ENCODE peak calls at places on chromosomes 2 and 18, in four cellular contexts. One of them, this sample, is unnamed.

GRCh38 chr2:124024491-124025348 is at the start of gene CNTNAP5:
- DNase-seq in astrocyte of the spinal cord: peak; percentile 5
- DNase-seq in lung: peak; percentile 54
- DNase-seq in AG04450: no peak
- DNase-seq in this sample: no peak

GRCh38 chr2:8138923-8139667 is 542.8 kb upstream of the ID2 start:
- DNase-seq in astrocyte of the spinal cord: no peak
- DNase-seq in lung: no peak
- DNase-seq in AG04450: no peak
- DNase-seq in this sample: no peak

GRCh38 chr2:70785137-70785911 is 5.1 kb downstream of the FIGLA start:
- DNase-seq in astrocyte of the spinal cord: no peak
- DNase-seq in lung: no peak
- DNase-seq in AG04450: no peak
- DNase-seq in this sample: no peak

GRCh38 chr2:158359846-158360245 is 96.7 kb downstream of the CCDC148 start:
- DNase-seq in astrocyte of the spinal cord: peak; percentile 38
- DNase-seq in lung: no peak
- DNase-seq in AG04450: no peak
- DNase-seq in this sample: no peak

GRCh38 chr18:12374398-12374797 is 2.6 kb downstream of the AFG3L2 start:
- DNase-seq in astrocyte of the spinal cord: no peak
- DNase-seq in lung: no peak
- DNase-seq in AG04450: no peak
- DNase-seq in this sample: no peak

GRCh38 chr2:28419003-28419704 is 26.5 kb downstream of the FOSL2 start:
- DNase-seq in astrocyte of the spinal cord: peak; percentile 14
- DNase-seq in lung: no peak
- DNase-seq in AG04450: no peak
- DNase-seq in this sample: no peak

GRCh38 chr2:149629003-149629402 is 41.4 kb upstream of the MMADHC start:
- DNase-seq in astrocyte of the spinal cord: no peak
- DNase-seq in lung: no peak
- DNase-seq in AG04450: no peak
- DNase-seq in this sample: no peak

GRCh38 chr2:165667375-165667774 is 126.7 kb downstream of the GALNT3 start:
- DNase-seq in astrocyte of the spinal cord: no peak
- DNase-seq in lung: no peak
- DNase-seq in AG04450: no peak
- DNase-seq in this sample: no peak

GRCh38 chr2:23497063-23497462 is 112.1 kb downstream of the KLHL29 start:
- DNase-seq in astrocyte of the spinal cord: peak; percentile 84
- DNase-seq in lung: no peak
- DNase-seq in AG04450: no peak
- DNase-seq in this sample: peak; percentile 59

GRCh38 chr2:158914731-158915130 is 53.7 kb upstream of the TANC1 start:
- DNase-seq in astrocyte of the spinal cord: no peak
- DNase-seq in lung: no peak
- DNase-seq in AG04450: no peak
- DNase-seq in this sample: no peak

GRCh38 chr18:34990571-34990970 is 50.6 kb upstream of the MAPRE2 start:
- DNase-seq in astrocyte of the spinal cord: peak; percentile 27
- DNase-seq in lung: no peak
- DNase-seq in AG04450: no peak
- DNase-seq in this sample: peak; percentile 50

GRCh38 chr2:65436825-65437221 is 4.4 kb upstream of the SPRED2 start:
- DNase-seq in astrocyte of the spinal cord: no peak
- DNase-seq in lung: no peak
- DNase-seq in AG04450: no peak
- DNase-seq in this sample: no peak

GRCh38 chr2:38552259-38552658 is 50.5 kb downstream of the HNRNPLL start:
- DNase-seq in astrocyte of the spinal cord: no peak
- DNase-seq in lung: no peak
- DNase-seq in AG04450: no peak
- DNase-seq in this sample: no peak

GRCh38 chr2:233853883-233854240 is 473 bp downstream of the HJURP start:
- DNase-seq in astrocyte of the spinal cord: no peak
- DNase-seq in lung: no peak
- DNase-seq in AG04450: no peak
- DNase-seq in this sample: no peak

GRCh38 chr18:28045176-28045810 is 131.6 kb downstream of the CDH2 start:
- DNase-seq in astrocyte of the spinal cord: peak; percentile 69
- DNase-seq in lung: no peak
- DNase-seq in AG04450: peak; percentile 26
- DNase-seq in this sample: no peak

GRCh38 chr2:134392689-134393476 is 139.0 kb downstream of the MGAT5 start:
- DNase-seq in astrocyte of the spinal cord: no peak
- DNase-seq in lung: no peak
- DNase-seq in AG04450: no peak
- DNase-seq in this sample: no peak

GRCh38 chr18:38250981-38251380 is 685.4 kb upstream of the CELF4 start:
- DNase-seq in astrocyte of the spinal cord: no peak
- DNase-seq in lung: no peak
- DNase-seq in AG04450: no peak
- DNase-seq in this sample: peak; percentile 60

GRCh38 chr2:16218651-16219050 is 278.3 kb downstream of the MYCN start:
- DNase-seq in astrocyte of the spinal cord: no peak
- DNase-seq in lung: no peak
- DNase-seq in AG04450: no peak
- DNase-seq in this sample: no peak

GRCh38 chr2:207286106-207286505 is 120.4 kb upstream of the KLF7 start:
- DNase-seq in astrocyte of the spinal cord: no peak
- DNase-seq in lung: no peak
- DNase-seq in AG04450: no peak
- DNase-seq in this sample: no peak

GRCh38 chr2:58122040-58122439 is 75.4 kb downstream of the VRK2 start:
- DNase-seq in astrocyte of the spinal cord: no peak
- DNase-seq in lung: no peak
- DNase-seq in AG04450: no peak
- DNase-seq in this sample: no peak

DNA sequence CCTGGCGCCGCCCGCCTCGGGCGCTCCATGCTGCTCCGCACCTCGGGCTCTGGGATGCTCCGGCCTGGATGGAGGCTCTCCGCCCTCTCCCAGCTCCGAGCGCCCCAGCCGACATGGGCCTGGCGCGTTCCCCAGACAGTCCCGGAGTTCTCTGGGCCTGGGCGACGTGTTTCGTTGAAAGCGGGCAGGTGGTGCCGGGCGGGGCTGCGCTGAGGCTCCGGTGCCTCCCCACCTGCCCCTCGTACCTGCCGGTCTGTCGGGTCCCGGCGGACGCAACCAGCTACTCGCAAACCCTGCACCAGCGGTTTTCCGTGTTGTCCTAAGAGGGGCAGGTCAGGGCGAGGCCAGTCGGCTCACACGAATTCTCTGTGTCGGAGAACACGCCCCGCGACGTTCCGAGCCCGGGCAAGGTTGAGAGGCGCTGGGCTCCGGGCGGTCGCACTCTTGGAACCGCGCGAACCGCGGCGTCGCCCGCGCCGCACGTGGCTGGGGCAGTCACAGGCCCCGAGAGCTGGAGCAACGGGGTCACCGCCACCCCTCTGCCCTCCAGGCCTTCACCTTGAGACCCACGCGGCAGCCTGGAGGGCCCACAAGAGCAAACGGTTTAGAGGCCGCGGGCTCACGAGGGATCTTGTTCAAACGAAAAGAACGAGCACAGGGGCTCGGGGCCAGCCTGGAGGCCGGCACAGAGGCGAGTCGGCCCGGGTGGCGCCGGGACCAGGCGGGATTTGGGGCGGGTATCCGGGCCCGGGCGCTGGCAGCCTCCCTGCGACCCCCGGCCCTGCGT is 4.2 kb upstream of the SIX2 start:
- DNase-seq in astrocyte of the spinal cord: no peak
- DNase-seq in lung: no peak
- DNase-seq in AG04450: no peak
- DNase-seq in this sample: no peak
- H3K4me3 ChIP-seq in astrocyte of the spinal cord: no peak overlapping the region
- H3K4me3 ChIP-seq in lung: no peak overlapping the region
- H3K4me3 ChIP-seq in AG04450: no peak overlapping the region
- H3K4me3 ChIP-seq in this sample: no peak overlapping the region

GRCh38 chr2:238151628-238152235 is 7.0 kb upstream of the ERFE start:
- DNase-seq in astrocyte of the spinal cord: no peak
- DNase-seq in lung: no peak
- DNase-seq in AG04450: no peak
- DNase-seq in this sample: no peak

GRCh38 chr2:238154570-238154969 is 4.2 kb upstream of the ERFE start:
- DNase-seq in astrocyte of the spinal cord: no peak
- DNase-seq in lung: no peak
- DNase-seq in AG04450: no peak
- DNase-seq in this sample: no peak

GRCh38 chr2:238155051-238155760 is 3.6 kb upstream of the ERFE start:
- DNase-seq in astrocyte of the spinal cord: peak; percentile 28
- DNase-seq in lung: no peak
- DNase-seq in AG04450: peak; percentile 83
- DNase-seq in this sample: peak; percentile 53

GRCh38 chr2:238151205-238151604 is 7.6 kb upstream of the ERFE start:
- DNase-seq in astrocyte of the spinal cord: no peak
- DNase-seq in lung: no peak
- DNase-seq in AG04450: no peak
- DNase-seq in this sample: no peak

GRCh38 chr2:238152811-238153688 is 5.7 kb upstream of the ERFE start:
- DNase-seq in astrocyte of the spinal cord: no peak
- DNase-seq in lung: no peak
- DNase-seq in AG04450: no peak
- DNase-seq in this sample: no peak
- TF ChIP-seq CTCF in astrocyte of the spinal cord: peak; percentile 35
- TF ChIP-seq CTCF in lung: no peak
- TF ChIP-seq CTCF in AG04450: peak; percentile 13
- TF ChIP-seq CTCF in this sample: peak; percentile 32

GRCh38 chr2:200051621-200051945 is 96.2 kb downstream of the MAIP1 start:
- DNase-seq in astrocyte of the spinal cord: no peak
- DNase-seq in lung: no peak
- DNase-seq in AG04450: no peak
- DNase-seq in this sample: no peak

GRCh38 chr2:200052627-200053026 is 97.2 kb downstream of the MAIP1 start:
- DNase-seq in astrocyte of the spinal cord: no peak
- DNase-seq in lung: no peak
- DNase-seq in AG04450: no peak
- DNase-seq in this sample: no peak

GRCh38 chr2:200050921-200051620 is 95.7 kb downstream of the MAIP1 start:
- DNase-seq in astrocyte of the spinal cord: no peak
- DNase-seq in lung: no peak
- DNase-seq in AG04450: no peak
- DNase-seq in this sample: peak; percentile 70

GRCh38 chr2:200056105-200056504 is 100.7 kb downstream of the MAIP1 start:
- DNase-seq in astrocyte of the spinal cord: no peak
- DNase-seq in lung: no peak
- DNase-seq in AG04450: no peak
- DNase-seq in this sample: no peak

GRCh38 chr2:200054681-200055468 is 99.5 kb downstream of the MAIP1 start:
- DNase-seq in astrocyte of the spinal cord: no peak
- DNase-seq in lung: no peak
- DNase-seq in AG04450: no peak
- DNase-seq in this sample: no peak
- H3K4me3 ChIP-seq in astrocyte of the spinal cord: no peak overlapping the region
- H3K4me3 ChIP-seq in lung: no peak overlapping the region
- H3K4me3 ChIP-seq in AG04450: no peak overlapping the region
- H3K4me3 ChIP-seq in this sample: no peak overlapping the region

GRCh38 chr2:40737180-40737579 is 285.3 kb upstream of the SLC8A1 start:
- DNase-seq in astrocyte of the spinal cord: no peak
- DNase-seq in lung: no peak
- DNase-seq in AG04450: no peak
- DNase-seq in this sample: no peak

GRCh38 chr2:40741532-40741931 is 289.6 kb upstream of the SLC8A1 start:
- DNase-seq in astrocyte of the spinal cord: no peak
- DNase-seq in lung: no peak
- DNase-seq in AG04450: no peak
- DNase-seq in this sample: no peak

GRCh38 chr2:40746150-40746549 is 294.3 kb upstream of the SLC8A1 start:
- DNase-seq in astrocyte of the spinal cord: no peak
- DNase-seq in lung: no peak
- DNase-seq in AG04450: no peak
- DNase-seq in this sample: no peak

GRCh38 chr2:40734797-40735196 is 282.9 kb upstream of the SLC8A1 start:
- DNase-seq in astrocyte of the spinal cord: peak; percentile 55
- DNase-seq in lung: no peak
- DNase-seq in AG04450: peak; percentile 37
- DNase-seq in this sample: peak; percentile 50

DNA sequence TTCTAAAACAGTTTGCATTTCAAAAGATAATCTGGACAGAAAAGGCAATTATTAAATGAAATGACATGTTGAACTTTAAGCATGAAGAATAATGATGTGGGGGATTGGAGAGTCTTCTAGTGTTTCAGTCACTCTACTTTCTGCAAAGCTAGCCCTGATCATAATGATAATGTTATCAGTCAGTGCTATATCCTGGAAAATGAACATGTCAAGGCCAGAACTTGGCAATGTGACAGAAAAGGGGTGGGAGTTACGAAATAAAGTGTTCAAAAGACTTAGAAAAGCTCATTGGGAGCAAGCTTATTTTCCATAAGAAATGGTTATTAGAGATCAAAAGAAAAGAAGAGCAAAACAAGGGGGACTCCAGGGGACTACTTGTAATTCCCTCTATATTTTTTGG is 288.5 kb upstream of the SLC8A1 start:
- DNase-seq in astrocyte of the spinal cord: no peak
- DNase-seq in lung: no peak
- DNase-seq in AG04450: no peak
- DNase-seq in this sample: no peak
- TF ChIP-seq CTCF in astrocyte of the spinal cord: no peak
- TF ChIP-seq CTCF in lung: no peak
- TF ChIP-seq CTCF in AG04450: no peak
- TF ChIP-seq CTCF in this sample: no peak

GRCh38 chr2:230790981-230791380 is 73.8 kb upstream of the ITM2C start:
- DNase-seq in astrocyte of the spinal cord: no peak
- DNase-seq in lung: no peak
- DNase-seq in AG04450: no peak
- DNase-seq in this sample: no peak
- H3K4me3 ChIP-seq in astrocyte of the spinal cord: no peak overlapping the region
- H3K4me3 ChIP-seq in lung: no peak overlapping the region
- H3K4me3 ChIP-seq in AG04450: no peak overlapping the region
- H3K4me3 ChIP-seq in this sample: no peak overlapping the region

GRCh38 chr2:235244497-235245215 is 249.2 kb upstream of the AGAP1 start:
- DNase-seq in astrocyte of the spinal cord: peak; percentile 45
- DNase-seq in lung: no peak
- DNase-seq in AG04450: no peak
- DNase-seq in this sample: no peak
- TF ChIP-seq CTCF in astrocyte of the spinal cord: no peak
- TF ChIP-seq CTCF in lung: no peak
- TF ChIP-seq CTCF in AG04450: no peak
- TF ChIP-seq CTCF in this sample: no peak